ENCODE peak calls at places on chromosomes 13 and 19, in six cellular contexts. I is psoas muscle, T is mucosa of descending colon, A is choroid plexus epithelial cell, V is cardiac muscle cell, S is coronary artery. O is an unnamed sample.
A peak's percentile ranks its signal among the peaks of the same experiment; 100 is the strongest.

GRCh38 chr13:39493966-39494365 is 109.0 kb downstream of the LHFPL6 start:
- DNase-seq in I (no peak), T (no peak), A (no peak), V (no peak), S (no peak), O (no peak)

GRCh38 chr19:10228925-10229324 is 2.2 kb downstream of the S1PR2 start:
- DNase-seq in I (no peak), T (no peak), A (peak; percentile 61), V (peak; percentile 44), S (no peak), O (no peak)

GRCh38 chr19:55692681-55693081 is 17.7 kb downstream of the EPN1 start:
- DNase-seq in I (no peak), T (peak; percentile 42), A (no peak), V (no peak), S (no peak), O (no peak)

GRCh38 chr19:46860846-46861690 is at the start of gene ARHGAP35:
- DNase-seq in I (no peak), T (peak; percentile 73), A (peak; percentile 85), V (no peak), S (no peak), O (no peak)

GRCh38 chr13:99955747-99956472 is 15.7 kb downstream of the ZIC5 start:
- DNase-seq in I (peak; percentile 40), T (no peak), A (peak; percentile 57), V (peak; percentile 24), S (peak; percentile 71), O (no peak)

GRCh38 chr19:12668937-12669271 is 2.3 kb downstream of the WDR83 start:
- DNase-seq in I (peak; percentile 60), T (peak; percentile 80), A (peak; percentile 80), V (peak; percentile 55), S (no peak), O (peak; percentile 62)

GRCh38 chr13:81140675-81141074 is 799.7 kb upstream of the SPRY2 start:
- DNase-seq in I (no peak), T (no peak), A (no peak), V (no peak), S (no peak), O (no peak)

GRCh38 chr13:109914111-109914510 is 127.7 kb upstream of the IRS2 start:
- DNase-seq in I (no peak), T (no peak), A (no peak), V (no peak), S (no peak), O (peak; percentile 57)

GRCh38 chr13:114101831-114102520 is 30.4 kb downstream of the RASA3 start:
- DNase-seq in I (peak; percentile 24), T (peak; percentile 33), A (no peak), V (no peak), S (no peak), O (no peak)

GRCh38 chr13:48493851-48494250 is 39.0 kb downstream of the RCBTB2 start:
- DNase-seq in I (no peak), T (no peak), A (no peak), V (no peak), S (no peak), O (peak; percentile 56)

GRCh38 chr19:8366961-8367326 is 3.0 kb downstream of the ANGPTL4 start:
- DNase-seq in I (peak; percentile 77), T (peak; percentile 50), A (peak; percentile 89), V (no peak), S (no peak), O (no peak)

GRCh38 chr19:36060430-36060829 is 5.7 kb downstream of the WDR62 start:
- DNase-seq in I (peak; percentile 31), T (no peak), A (peak; percentile 86), V (peak; percentile 70), S (no peak), O (peak; percentile 61)

GRCh38 chr19:38229585-38230073 is 5.6 kb upstream of the DPF1 start:
- DNase-seq in I (peak; percentile 43), T (no peak), A (peak; percentile 90), V (peak; percentile 95), S (no peak), O (peak; percentile 88)

GRCh38 chr19:41746593-41747227 is 8.6 kb upstream of the CEACAM6 start:
- DNase-seq in I (no peak), T (no peak), A (peak; percentile 72), V (no peak), S (no peak), O (peak; percentile 37)

GRCh38 chr19:52188822-52189744 is 769 bp upstream of the PPP2R1A start:
- DNase-seq in I (peak; percentile 79), T (peak; percentile 100), A (no peak), V (peak; percentile 61), S (no peak), O (no peak)

GRCh38 chr13:96575423-96576320 is 418.6 kb downstream of the OXGR1 start:
- DNase-seq in I (no peak), T (no peak), A (no peak), V (no peak), S (no peak), O (no peak)

GRCh38 chr19:31290926-31291590 is 58.2 kb downstream of the TSHZ3 start:
- DNase-seq in I (no peak), T (no peak), A (no peak), V (no peak), S (no peak), O (no peak)

GRCh38 chr19:44587863-44588752 is 25.3 kb upstream of the IGSF23 start:
- DNase-seq in I (no peak), T (no peak), A (peak; percentile 93), V (no peak), S (no peak), O (peak; percentile 89)

GRCh38 chr13:42215578-42216421 is 56.2 kb upstream of the AKAP11 start:
- DNase-seq in I (no peak), T (no peak), A (peak; percentile 82), V (peak; percentile 53), S (no peak), O (peak; percentile 42)

GRCh38 chr19:6267552-6268381 is 12.0 kb downstream of the MLLT1 start:
- DNase-seq in I (no peak), T (no peak), A (no peak), V (no peak), S (no peak), O (no peak)

GRCh38 chr13:87393358-87393757 is 277.8 kb upstream of the SLITRK5 start:
- DNase-seq in I (no peak), T (no peak), A (no peak), V (no peak), S (no peak), O (no peak)

GRCh38 chr13:73074101-73074500 is 15.3 kb downstream of the KLF5 start:
- DNase-seq in I (no peak), T (no peak), A (peak; percentile 35), V (no peak), S (no peak), O (no peak)

GRCh38 chr19:33403221-33403972 is 29.9 kb downstream of the CEBPG start:
- DNase-seq in I (peak; percentile 7), T (peak; percentile 55), A (peak; percentile 15), V (no peak), S (no peak), O (no peak)